ENCODE peak calls at places on chromosomes 12 and 14, in seven cellular contexts. One of them, this sample, is unnamed. For H3K4me1 and H3K36me3, the result is how much of the 10 kb centered on the place peaks cover.

GRCh38 chr14:46048127-46048526 is 603.5 kb downstream of the RPL10L start:
- DNase-seq in thoracic aorta: no peak
- DNase-seq in CD8-positive, alpha-beta memory T cell: no peak
- DNase-seq in GM23338: peak
- DNase-seq in psoas muscle: no peak
- DNase-seq in SK-N-SH: peak
- DNase-seq in SJSA1: peak
- DNase-seq in this sample: peak

GRCh38 chr12:68915055-68915454 is 17.9 kb downstream of the CPM start:
- DNase-seq in thoracic aorta: no peak
- DNase-seq in CD8-positive, alpha-beta memory T cell: no peak
- DNase-seq in GM23338: no peak
- DNase-seq in psoas muscle: no peak
- DNase-seq in SK-N-SH: no peak
- DNase-seq in SJSA1: peak
- DNase-seq in this sample: no peak

GRCh38 chr12:108313236-108313608 is 25.9 kb downstream of the CMKLR1 start:
- DNase-seq in thoracic aorta: no peak
- DNase-seq in CD8-positive, alpha-beta memory T cell: no peak
- DNase-seq in GM23338: no peak
- DNase-seq in psoas muscle: peak
- DNase-seq in SK-N-SH: no peak
- DNase-seq in SJSA1: no peak
- DNase-seq in this sample: no peak

GRCh38 chr14:100039903-100040302 is 25.3 kb upstream of the EVL start:
- DNase-seq in thoracic aorta: no peak
- DNase-seq in CD8-positive, alpha-beta memory T cell: no peak
- DNase-seq in GM23338: no peak
- DNase-seq in psoas muscle: no peak
- DNase-seq in SK-N-SH: no peak
- DNase-seq in SJSA1: no peak
- DNase-seq in this sample: no peak

GRCh38 chr14:50542941-50543418 is 10.6 kb upstream of the MAP4K5 start:
- DNase-seq in thoracic aorta: no peak
- DNase-seq in CD8-positive, alpha-beta memory T cell: no peak
- DNase-seq in GM23338: peak
- DNase-seq in psoas muscle: no peak
- DNase-seq in SK-N-SH: peak
- DNase-seq in SJSA1: peak
- DNase-seq in this sample: peak

GRCh38 chr12:88698471-88698870 is 118.2 kb upstream of the KITLG start:
- DNase-seq in thoracic aorta: no peak
- DNase-seq in CD8-positive, alpha-beta memory T cell: no peak
- DNase-seq in GM23338: no peak
- DNase-seq in psoas muscle: no peak
- DNase-seq in SK-N-SH: peak
- DNase-seq in SJSA1: no peak
- DNase-seq in this sample: peak

GRCh38 chr12:32155041-32155440 is 48.4 kb downstream of the BICD1 start:
- DNase-seq in thoracic aorta: no peak
- DNase-seq in CD8-positive, alpha-beta memory T cell: no peak
- DNase-seq in GM23338: no peak
- DNase-seq in psoas muscle: no peak
- DNase-seq in SK-N-SH: peak
- DNase-seq in SJSA1: no peak
- DNase-seq in this sample: peak

GRCh38 chr12:78865297-78865955 is 852 bp downstream of the SYT1 start:
- DNase-seq in thoracic aorta: no peak
- DNase-seq in CD8-positive, alpha-beta memory T cell: no peak
- DNase-seq in GM23338: peak
- DNase-seq in psoas muscle: no peak
- DNase-seq in SK-N-SH: no peak
- DNase-seq in SJSA1: peak
- DNase-seq in this sample: no peak

GRCh38 chr12:58847876-58848600 is 72.3 kb downstream of the LRIG3 start:
- DNase-seq in thoracic aorta: no peak
- DNase-seq in CD8-positive, alpha-beta memory T cell: no peak
- DNase-seq in GM23338: no peak
- DNase-seq in psoas muscle: no peak
- DNase-seq in SK-N-SH: no peak
- DNase-seq in SJSA1: no peak
- DNase-seq in this sample: no peak

GRCh38 chr12:52045794-52046199 is 5.4 kb upstream of the NR4A1 start:
- DNase-seq in thoracic aorta: no peak
- DNase-seq in CD8-positive, alpha-beta memory T cell: no peak
- DNase-seq in GM23338: no peak
- DNase-seq in psoas muscle: no peak
- DNase-seq in SK-N-SH: no peak
- DNase-seq in SJSA1: no peak
- DNase-seq in this sample: no peak

GRCh38 chr12:109768901-109769670 is 55.5 kb downstream of the FAM222A start:
- DNase-seq in thoracic aorta: no peak
- DNase-seq in CD8-positive, alpha-beta memory T cell: no peak
- DNase-seq in GM23338: no peak
- DNase-seq in psoas muscle: no peak
- DNase-seq in SK-N-SH: peak
- DNase-seq in SJSA1: no peak
- DNase-seq in this sample: no peak

GRCh38 chr12:30996752-30997151 is 70.2 kb downstream of the TSPAN11 start:
- DNase-seq in thoracic aorta: no peak
- DNase-seq in CD8-positive, alpha-beta memory T cell: no peak
- DNase-seq in GM23338: no peak
- DNase-seq in psoas muscle: no peak
- DNase-seq in SK-N-SH: no peak
- DNase-seq in SJSA1: no peak
- DNase-seq in this sample: no peak

GRCh38 chr12:14950982-14951746 is 10.2 kb downstream of the ARHGDIB start:
- DNase-seq in thoracic aorta: no peak
- DNase-seq in CD8-positive, alpha-beta memory T cell: no peak
- DNase-seq in GM23338: peak
- DNase-seq in psoas muscle: no peak
- DNase-seq in SK-N-SH: no peak
- DNase-seq in SJSA1: no peak
- DNase-seq in this sample: no peak

GRCh38 chr12:51388066-51388799 is 3.0 kb downstream of the GALNT6 start:
- DNase-seq in thoracic aorta: no peak
- DNase-seq in CD8-positive, alpha-beta memory T cell: no peak
- DNase-seq in GM23338: peak
- DNase-seq in psoas muscle: no peak
- DNase-seq in SK-N-SH: peak
- DNase-seq in SJSA1: no peak
- DNase-seq in this sample: peak

GRCh38 chr12:80769553-80770140 is 52.9 kb downstream of the MYF5 start:
- DNase-seq in thoracic aorta: no peak
- DNase-seq in CD8-positive, alpha-beta memory T cell: no peak
- DNase-seq in GM23338: peak
- DNase-seq in psoas muscle: no peak
- DNase-seq in SK-N-SH: no peak
- DNase-seq in SJSA1: no peak
- DNase-seq in this sample: peak

GRCh38 chr12:67356400-67356799 is 87.2 kb downstream of the CAND1 start:
- DNase-seq in thoracic aorta: no peak
- DNase-seq in CD8-positive, alpha-beta memory T cell: no peak
- DNase-seq in GM23338: no peak
- DNase-seq in psoas muscle: no peak
- DNase-seq in SK-N-SH: no peak
- DNase-seq in SJSA1: no peak
- DNase-seq in this sample: no peak

GRCh38 chr14:87005336-87005735 is 987.6 kb downstream of the GALC start:
- DNase-seq in thoracic aorta: no peak
- DNase-seq in CD8-positive, alpha-beta memory T cell: no peak
- DNase-seq in GM23338: no peak
- DNase-seq in psoas muscle: no peak
- DNase-seq in SK-N-SH: no peak
- DNase-seq in SJSA1: no peak
- DNase-seq in this sample: no peak

GRCh38 chr14:75905505-75905904 is 76.3 kb downstream of the TGFB3 start:
- DNase-seq in thoracic aorta: no peak
- DNase-seq in CD8-positive, alpha-beta memory T cell: no peak
- DNase-seq in GM23338: no peak
- DNase-seq in psoas muscle: no peak
- DNase-seq in SK-N-SH: no peak
- DNase-seq in SJSA1: no peak
- DNase-seq in this sample: no peak

GRCh38 chr12:20421338-20421890 is 53.1 kb downstream of the PDE3A start:
- DNase-seq in thoracic aorta: no peak
- DNase-seq in CD8-positive, alpha-beta memory T cell: no peak
- DNase-seq in GM23338: no peak
- DNase-seq in psoas muscle: peak
- DNase-seq in SK-N-SH: no peak
- DNase-seq in SJSA1: no peak
- DNase-seq in this sample: no peak

DNA sequence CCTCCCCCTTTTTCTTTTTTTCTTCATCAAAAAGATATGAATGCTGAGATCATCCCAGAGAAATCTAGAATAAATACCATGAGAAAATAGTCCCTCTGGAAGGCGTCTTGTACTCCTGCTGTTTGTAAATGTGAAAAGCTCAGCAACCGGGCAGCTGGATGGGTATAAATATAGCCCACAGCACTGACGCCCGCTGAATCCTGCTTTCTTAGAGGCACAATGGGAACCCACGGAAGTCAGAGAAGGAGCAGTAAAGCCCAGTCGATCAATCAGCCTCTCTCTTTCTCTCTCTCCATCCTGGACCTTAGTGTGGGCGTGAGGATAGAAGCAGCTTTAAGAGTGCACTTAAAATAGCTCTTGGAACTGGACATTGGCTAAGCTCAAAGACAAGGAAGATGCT is 144.4 kb downstream of the ETV6 start:
- DNase-seq in thoracic aorta: no peak
- DNase-seq in CD8-positive, alpha-beta memory T cell: no peak
- DNase-seq in GM23338: no peak
- DNase-seq in psoas muscle: no peak
- DNase-seq in SK-N-SH: no peak
- DNase-seq in SJSA1: peak
- DNase-seq in this sample: no peak
- H3K4me1 ChIP-seq in thoracic aorta: half or more
- H3K4me1 ChIP-seq in CD8-positive, alpha-beta memory T cell: under half
- H3K4me1 ChIP-seq in GM23338: under half
- H3K4me1 ChIP-seq in psoas muscle: half or more
- H3K4me1 ChIP-seq in SK-N-SH: under half
- H3K4me1 ChIP-seq in SJSA1: half or more
- H3K4me1 ChIP-seq in this sample: under half

GRCh38 chr12:70243510-70244331 is 488 bp downstream of the CNOT2 start:
- DNase-seq in thoracic aorta: no peak
- DNase-seq in CD8-positive, alpha-beta memory T cell: peak
- DNase-seq in GM23338: peak
- DNase-seq in psoas muscle: peak
- DNase-seq in SK-N-SH: peak
- DNase-seq in SJSA1: peak
- DNase-seq in this sample: peak

GRCh38 chr12:70245458-70245857 is 2.2 kb downstream of the CNOT2 start:
- DNase-seq in thoracic aorta: no peak
- DNase-seq in CD8-positive, alpha-beta memory T cell: no peak
- DNase-seq in GM23338: no peak
- DNase-seq in psoas muscle: no peak
- DNase-seq in SK-N-SH: no peak
- DNase-seq in SJSA1: no peak
- DNase-seq in this sample: no peak

GRCh38 chr12:70248916-70249315 is 5.7 kb downstream of the CNOT2 start:
- DNase-seq in thoracic aorta: no peak
- DNase-seq in CD8-positive, alpha-beta memory T cell: no peak
- DNase-seq in GM23338: no peak
- DNase-seq in psoas muscle: no peak
- DNase-seq in SK-N-SH: no peak
- DNase-seq in SJSA1: no peak
- DNase-seq in this sample: no peak

GRCh38 chr12:70247653-70248199 is 4.5 kb downstream of the CNOT2 start:
- DNase-seq in thoracic aorta: no peak
- DNase-seq in CD8-positive, alpha-beta memory T cell: no peak
- DNase-seq in GM23338: no peak
- DNase-seq in psoas muscle: no peak
- DNase-seq in SK-N-SH: no peak
- DNase-seq in SJSA1: no peak
- DNase-seq in this sample: no peak

DNA sequence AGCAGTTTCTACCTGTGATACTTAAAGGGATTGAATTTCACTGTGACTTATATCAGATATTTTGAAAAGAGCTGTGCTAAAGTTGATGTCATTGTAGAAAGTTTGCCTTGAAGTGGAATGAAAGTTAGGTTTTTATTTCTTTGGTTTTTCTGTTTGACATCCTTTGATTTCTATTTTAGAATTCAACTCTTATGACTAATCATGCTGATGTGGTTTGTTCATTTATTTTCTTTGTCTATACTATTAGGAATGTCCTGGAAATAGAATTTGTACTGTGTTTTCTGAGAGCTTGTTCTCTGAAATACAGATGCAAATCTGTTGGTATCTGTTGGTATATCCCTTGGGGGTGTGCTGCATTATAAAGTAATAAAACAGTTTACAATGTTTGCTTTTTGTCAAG is 3.3 kb downstream of the CNOT2 start:
- DNase-seq in thoracic aorta: no peak
- DNase-seq in CD8-positive, alpha-beta memory T cell: no peak
- DNase-seq in GM23338: no peak
- DNase-seq in psoas muscle: no peak
- DNase-seq in SK-N-SH: no peak
- DNase-seq in SJSA1: peak
- DNase-seq in this sample: no peak
- H3K36me3 ChIP-seq in thoracic aorta: under half
- H3K36me3 ChIP-seq in CD8-positive, alpha-beta memory T cell: under half
- H3K36me3 ChIP-seq in GM23338: under half
- H3K36me3 ChIP-seq in psoas muscle: under half
- H3K36me3 ChIP-seq in SK-N-SH: under half
- H3K36me3 ChIP-seq in SJSA1: under half
- H3K36me3 ChIP-seq in this sample: under half

GRCh38 chr12:13504736-13505135 is 308.2 kb downstream of the EMP1 start:
- DNase-seq in thoracic aorta: no peak
- DNase-seq in CD8-positive, alpha-beta memory T cell: no peak
- DNase-seq in GM23338: no peak
- DNase-seq in psoas muscle: no peak
- DNase-seq in SK-N-SH: no peak
- DNase-seq in SJSA1: no peak
- DNase-seq in this sample: no peak

GRCh38 chr12:13504074-13504473 is 307.5 kb downstream of the EMP1 start:
- DNase-seq in thoracic aorta: no peak
- DNase-seq in CD8-positive, alpha-beta memory T cell: no peak
- DNase-seq in GM23338: no peak
- DNase-seq in psoas muscle: no peak
- DNase-seq in SK-N-SH: no peak
- DNase-seq in SJSA1: no peak
- DNase-seq in this sample: no peak

GRCh38 chr12:13505636-13506035 is 309.1 kb downstream of the EMP1 start:
- DNase-seq in thoracic aorta: no peak
- DNase-seq in CD8-positive, alpha-beta memory T cell: no peak
- DNase-seq in GM23338: no peak
- DNase-seq in psoas muscle: no peak
- DNase-seq in SK-N-SH: no peak
- DNase-seq in SJSA1: no peak
- DNase-seq in this sample: no peak

GRCh38 chr12:13503094-13503835 is 306.7 kb downstream of the EMP1 start:
- DNase-seq in thoracic aorta: no peak
- DNase-seq in CD8-positive, alpha-beta memory T cell: no peak
- DNase-seq in GM23338: no peak
- DNase-seq in psoas muscle: no peak
- DNase-seq in SK-N-SH: no peak
- DNase-seq in SJSA1: no peak
- DNase-seq in this sample: no peak

GRCh38 chr12:13505224-13505623 is 308.7 kb downstream of the EMP1 start:
- DNase-seq in thoracic aorta: no peak
- DNase-seq in CD8-positive, alpha-beta memory T cell: no peak
- DNase-seq in GM23338: peak
- DNase-seq in psoas muscle: no peak
- DNase-seq in SK-N-SH: no peak
- DNase-seq in SJSA1: no peak
- DNase-seq in this sample: no peak
- H3K4me1 ChIP-seq in thoracic aorta: under half
- H3K4me1 ChIP-seq in CD8-positive, alpha-beta memory T cell: under half
- H3K4me1 ChIP-seq in GM23338: under half
- H3K4me1 ChIP-seq in psoas muscle: under half
- H3K4me1 ChIP-seq in SK-N-SH: under half
- H3K4me1 ChIP-seq in SJSA1: under half
- H3K4me1 ChIP-seq in this sample: under half

GRCh38 chr12:49044660-49045059 is 15.9 kb downstream of the KMT2D start:
- DNase-seq in thoracic aorta: no peak
- DNase-seq in CD8-positive, alpha-beta memory T cell: no peak
- DNase-seq in GM23338: no peak
- DNase-seq in psoas muscle: no peak
- DNase-seq in SK-N-SH: no peak
- DNase-seq in SJSA1: no peak
- DNase-seq in this sample: no peak
- H3K36me3 ChIP-seq in thoracic aorta: half or more
- H3K36me3 ChIP-seq in CD8-positive, alpha-beta memory T cell: half or more
- H3K36me3 ChIP-seq in GM23338: under half
- H3K36me3 ChIP-seq in psoas muscle: half or more
- H3K36me3 ChIP-seq in SK-N-SH: half or more
- H3K36me3 ChIP-seq in SJSA1: half or more
- H3K36me3 ChIP-seq in this sample: half or more